ENCODE peak calls at places on chromosomes 4 and X, in eight cellular contexts. I is WERI-Rb-1; C is left ventricle myocardium inferior; X is A549; V is NB4; R is lower lobe of right lung; B is uterus; Z is CD8-positive, alpha-beta T cell. N is an unnamed sample.

GRCh38 chr4:41256131-41256739 is 493 bp upstream of the UCHL1 start:
- DNase-seq in I (no peak), C (no peak), X (peak), V (no peak), R (no peak), B (no peak), Z (no peak), N (no peak)

GRCh38 chr4:165592386-165592785 is 213.6 kb downstream of the CPE start:
- DNase-seq in I (no peak), C (no peak), X (no peak), V (no peak), R (no peak), B (no peak), Z (no peak), N (no peak)

GRCh38 chrX:56268888-56269287 is 36.7 kb downstream of the KLF8 start:
- DNase-seq in I (no peak), C (no peak), X (no peak), V (no peak), R (no peak), B (no peak), Z (no peak), N (no peak)

GRCh38 chr4:7313361-7313811 is 121.0 kb downstream of the SORCS2 start:
- DNase-seq in I (no peak), C (no peak), X (no peak), V (no peak), R (no peak), B (peak), Z (no peak), N (no peak)

GRCh38 chr4:19254476-19254875 is 997.2 kb upstream of the SLIT2 start:
- DNase-seq in I (no peak), C (no peak), X (no peak), V (no peak), R (no peak), B (no peak), Z (no peak), N (no peak)

GRCh38 chr4:31187979-31188378 is 467.8 kb downstream of the PCDH7 start:
- DNase-seq in I (no peak), C (no peak), X (no peak), V (no peak), R (no peak), B (no peak), Z (no peak), N (no peak)

GRCh38 chrX:153723351-153724251 is 586 bp downstream of the BCAP31 start:
- DNase-seq in I (peak), C (no peak), X (peak), V (peak), R (peak), B (peak), Z (no peak), N (peak)

GRCh38 chrX:153653556-153653955 is 6.6 kb downstream of the DUSP9 start:
- DNase-seq in I (no peak), C (no peak), X (no peak), V (no peak), R (no peak), B (no peak), Z (no peak), N (no peak)

GRCh38 chrX:83847339-83847738 is 13.6 kb upstream of the CYLC1 start:
- DNase-seq in I (no peak), C (no peak), X (no peak), V (no peak), R (no peak), B (no peak), Z (no peak), N (no peak)

GRCh38 chrX:78652971-78653822 is 5.9 kb downstream of the RTL3 start:
- DNase-seq in I (no peak), C (no peak), X (peak), V (peak), R (no peak), B (no peak), Z (no peak), N (no peak)

GRCh38 chr4:149296503-149296902 is 519.1 kb downstream of the IQCM start:
- DNase-seq in I (no peak), C (no peak), X (no peak), V (no peak), R (no peak), B (no peak), Z (no peak), N (no peak)

GRCh38 chr4:152052431-152053057 is 291.7 kb upstream of the GATB start:
- DNase-seq in I (no peak), C (no peak), X (no peak), V (peak), R (no peak), B (no peak), Z (no peak), N (no peak)

GRCh38 chr4:121950680-121951569 is 935 bp downstream of the TRPC3 start:
- DNase-seq in I (peak), C (no peak), X (no peak), V (no peak), R (peak), B (peak), Z (peak), N (peak)

GRCh38 chrX:39645059-39645895 is 452.5 kb downstream of the BCOR start:
- DNase-seq in I (peak), C (peak), X (peak), V (peak), R (peak), B (peak), Z (no peak), N (no peak)

GRCh38 chrX:73289039-73289438 is 74.4 kb upstream of the NAP1L2 start:
- DNase-seq in I (peak), C (no peak), X (peak), V (peak), R (no peak), B (no peak), Z (no peak), N (no peak)

GRCh38 chr4:30757357-30757756 is 37.2 kb downstream of the PCDH7 start:
- DNase-seq in I (no peak), C (no peak), X (no peak), V (peak), R (no peak), B (no peak), Z (no peak), N (no peak)

GRCh38 chrX:154900323-154900722 is 14.2 kb downstream of the F8A1 start:
- DNase-seq in I (no peak), C (no peak), X (no peak), V (no peak), R (no peak), B (no peak), Z (no peak), N (no peak)

GRCh38 chr4:166274775-166275174 is 401.7 kb downstream of the TLL1 start:
- DNase-seq in I (no peak), C (no peak), X (no peak), V (no peak), R (no peak), B (no peak), Z (no peak), N (no peak)

GRCh38 chr4:155705664-155706063 is 39.0 kb downstream of the GUCY1A1 start:
- DNase-seq in I (no peak), C (no peak), X (peak), V (no peak), R (no peak), B (no peak), Z (no peak), N (no peak)

GRCh38 chr4:175562111-175562510 is 250.0 kb downstream of the GPM6A start:
- DNase-seq in I (no peak), C (no peak), X (no peak), V (no peak), R (no peak), B (no peak), Z (no peak), N (no peak)

GRCh38 chrX:15663439-15663838 is 1.2 kb downstream of the CLTRN start:
- DNase-seq in I (no peak), C (no peak), X (no peak), V (no peak), R (no peak), B (no peak), Z (no peak), N (no peak)

DNA sequence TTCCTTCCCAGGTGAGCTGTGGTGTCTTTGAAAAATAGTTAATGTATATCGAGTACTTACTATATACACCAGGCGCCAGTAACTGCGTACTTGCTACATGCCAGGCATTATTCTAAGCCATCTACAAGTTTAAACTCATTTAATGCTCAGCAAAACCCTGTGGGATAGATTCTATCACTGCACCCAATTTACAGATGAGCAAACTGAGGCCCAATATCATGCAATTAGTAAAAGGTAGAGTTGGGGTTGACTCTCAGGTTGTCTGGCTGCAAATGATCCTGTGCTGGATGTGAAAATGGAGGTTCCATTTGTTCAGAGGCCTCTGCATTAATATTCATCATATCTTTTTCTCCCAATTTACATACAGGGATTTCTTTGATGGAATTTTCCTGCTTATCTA is 17.6 kb downstream of the NKX3-2 start:
- DNase-seq in I (no peak), C (no peak), X (no peak), V (no peak), R (no peak), B (no peak), Z (no peak), N (no peak)
- TF ChIP-seq CTCF in I (no peak), C (no peak), X (no peak), V (no peak), R (no peak), B (no peak), Z (no peak), N (no peak)

DNA sequence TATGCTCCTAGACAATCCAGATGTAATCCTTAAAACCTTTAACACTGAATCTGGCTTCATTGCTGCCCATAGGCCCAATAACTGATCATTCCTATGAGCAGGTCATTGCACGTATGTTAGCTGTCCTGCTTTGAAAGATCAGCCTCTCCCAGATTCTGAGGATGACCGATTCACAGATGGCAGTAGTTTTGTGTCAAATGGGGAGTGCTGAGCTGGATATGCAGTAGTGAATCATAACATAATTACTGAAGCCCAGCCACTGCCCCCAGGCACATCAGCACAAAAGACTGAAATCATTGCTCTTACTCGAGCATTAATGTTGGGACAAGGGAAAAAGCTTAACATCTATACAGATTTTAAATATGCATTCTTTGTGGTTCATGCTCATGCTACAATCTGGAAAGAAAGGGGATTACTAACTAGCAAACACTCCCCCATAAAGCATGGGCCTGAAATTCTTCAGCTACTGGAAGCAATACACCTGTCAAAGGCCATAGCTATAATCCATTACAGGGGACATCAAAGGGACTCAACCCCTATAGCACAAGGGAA is 16.4 kb upstream of the ZNF280C start:
- DNase-seq in I (no peak), C (no peak), X (no peak), V (no peak), R (no peak), B (no peak), Z (no peak), N (no peak)
- TF ChIP-seq CTCF in I (no peak), C (no peak), X (no peak), V (no peak), R (no peak), B (no peak), Z (no peak), N (no peak)

DNA sequence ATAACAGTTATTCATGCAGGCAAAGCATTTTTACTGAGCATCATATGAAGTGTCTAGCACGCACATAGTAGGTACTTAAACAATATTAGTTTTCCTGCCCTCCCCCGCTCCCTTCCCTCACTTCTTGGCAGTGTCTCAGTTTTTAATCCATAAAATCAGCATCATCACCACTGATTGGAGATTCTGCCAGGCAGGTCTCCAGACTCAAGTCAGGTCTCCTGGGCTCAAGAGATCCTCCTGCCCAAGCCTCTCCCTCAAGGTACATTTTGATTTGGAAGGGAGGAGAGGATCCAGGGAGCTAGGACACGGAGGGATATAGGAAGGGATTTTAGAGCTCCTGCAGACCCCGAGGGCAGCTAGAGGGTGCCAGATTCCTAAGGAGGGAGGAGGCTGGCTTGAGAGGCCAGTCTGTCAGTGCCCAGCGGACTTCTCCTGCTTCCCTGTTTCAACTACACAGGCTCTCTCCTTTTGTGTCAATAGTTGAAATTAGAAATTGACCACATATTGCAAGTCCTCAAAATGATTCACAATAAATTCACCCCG is 4.4 kb upstream of the FAT1 start:
- DNase-seq in I (no peak), C (no peak), X (peak), V (no peak), R (no peak), B (no peak), Z (no peak), N (no peak)
- TF ChIP-seq CTCF in I (no peak), C (no peak), X (peak), V (no peak), R (no peak), B (no peak), Z (no peak), N (no peak)

GRCh38 chr4:145161549-145161948 is 18.8 kb downstream of the OTUD4 start:
- DNase-seq in I (no peak), C (no peak), X (no peak), V (no peak), R (no peak), B (no peak), Z (no peak), N (no peak)
- TF ChIP-seq CTCF in I (no peak), C (no peak), X (no peak), V (no peak), R (no peak), B (no peak), Z (no peak), N (no peak)

DNA sequence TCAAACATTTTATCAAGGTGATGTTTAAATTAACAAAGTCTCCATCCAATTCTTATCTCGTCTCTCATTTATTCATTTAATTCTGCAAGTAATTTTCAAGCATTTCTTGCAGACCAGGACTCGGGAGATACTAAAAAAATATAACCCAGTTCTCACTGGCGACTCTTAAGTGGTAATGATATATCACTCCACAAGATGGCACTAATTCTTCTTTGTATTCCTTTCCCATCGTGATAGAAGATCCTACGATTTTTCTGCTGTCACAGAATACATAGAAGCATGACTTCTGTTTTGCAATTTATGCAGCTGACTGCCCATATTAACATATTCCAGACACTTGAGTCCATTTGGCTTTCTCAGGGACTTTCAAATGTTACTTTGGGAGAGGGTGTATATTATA is 64.0 kb upstream of the FGF13 start:
- DNase-seq in I (no peak), C (no peak), X (peak), V (peak), R (no peak), B (no peak), Z (no peak), N (no peak)
- TF ChIP-seq CTCF in I (no peak), C (peak), X (peak), V (peak), R (peak), B (no peak), Z (no peak), N (peak)

N was measured in spleen.